ENCODE peak calls at places on chromosomes 16 and 17, in ten cellular contexts. One of them, this sample, is unnamed.

GRCh38 chr16:53893731-53894435 is 189.9 kb downstream of the FTO start:
- DNase-seq in mammary epithelial cell: peak
- DNase-seq in tibial artery: no peak
- DNase-seq in astrocyte of the cerebellum: peak
- DNase-seq in fibroblast of pulmonary artery: peak
- DNase-seq in upper lobe of right lung: no peak
- DNase-seq in foreskin fibroblast: peak
- DNase-seq in pancreas: no peak
- DNase-seq in PC-3: peak
- DNase-seq in brain microvascular endothelial cell: peak
- DNase-seq in this sample: peak

GRCh38 chr17:73533127-73533526 is 111.1 kb downstream of the SDK2 start:
- DNase-seq in mammary epithelial cell: no peak
- DNase-seq in tibial artery: no peak
- DNase-seq in astrocyte of the cerebellum: no peak
- DNase-seq in fibroblast of pulmonary artery: no peak
- DNase-seq in upper lobe of right lung: no peak
- DNase-seq in foreskin fibroblast: no peak
- DNase-seq in pancreas: no peak
- DNase-seq in PC-3: no peak
- DNase-seq in brain microvascular endothelial cell: no peak
- DNase-seq in this sample: no peak

GRCh38 chr17:19346351-19347255 is 15.9 kb downstream of the B9D1 start:
- DNase-seq in mammary epithelial cell: peak
- DNase-seq in tibial artery: peak
- DNase-seq in astrocyte of the cerebellum: peak
- DNase-seq in fibroblast of pulmonary artery: peak
- DNase-seq in upper lobe of right lung: peak
- DNase-seq in foreskin fibroblast: peak
- DNase-seq in pancreas: no peak
- DNase-seq in PC-3: peak
- DNase-seq in brain microvascular endothelial cell: peak
- DNase-seq in this sample: peak

GRCh38 chr17:37037590-37038155 is 88.9 kb downstream of the AATF start:
- DNase-seq in mammary epithelial cell: no peak
- DNase-seq in tibial artery: no peak
- DNase-seq in astrocyte of the cerebellum: no peak
- DNase-seq in fibroblast of pulmonary artery: no peak
- DNase-seq in upper lobe of right lung: no peak
- DNase-seq in foreskin fibroblast: no peak
- DNase-seq in pancreas: no peak
- DNase-seq in PC-3: no peak
- DNase-seq in brain microvascular endothelial cell: no peak
- DNase-seq in this sample: no peak

GRCh38 chr16:9013508-9013864 is 49.8 kb upstream of the USP7 start:
- DNase-seq in mammary epithelial cell: no peak
- DNase-seq in tibial artery: no peak
- DNase-seq in astrocyte of the cerebellum: no peak
- DNase-seq in fibroblast of pulmonary artery: no peak
- DNase-seq in upper lobe of right lung: no peak
- DNase-seq in foreskin fibroblast: no peak
- DNase-seq in pancreas: no peak
- DNase-seq in PC-3: no peak
- DNase-seq in brain microvascular endothelial cell: no peak
- DNase-seq in this sample: no peak

GRCh38 chr17:18888766-18889290 is 30.9 kb downstream of the PRPSAP2 start:
- DNase-seq in mammary epithelial cell: no peak
- DNase-seq in tibial artery: no peak
- DNase-seq in astrocyte of the cerebellum: no peak
- DNase-seq in fibroblast of pulmonary artery: no peak
- DNase-seq in upper lobe of right lung: no peak
- DNase-seq in foreskin fibroblast: no peak
- DNase-seq in pancreas: no peak
- DNase-seq in PC-3: no peak
- DNase-seq in brain microvascular endothelial cell: no peak
- DNase-seq in this sample: no peak

GRCh38 chr16:83803811-83804210 is 4.0 kb upstream of the HSBP1 start:
- DNase-seq in mammary epithelial cell: no peak
- DNase-seq in tibial artery: no peak
- DNase-seq in astrocyte of the cerebellum: no peak
- DNase-seq in fibroblast of pulmonary artery: no peak
- DNase-seq in upper lobe of right lung: no peak
- DNase-seq in foreskin fibroblast: no peak
- DNase-seq in pancreas: no peak
- DNase-seq in PC-3: peak
- DNase-seq in brain microvascular endothelial cell: no peak
- DNase-seq in this sample: no peak

GRCh38 chr17:28849281-28849680 is 5.5 kb upstream of the ERAL1 start:
- DNase-seq in mammary epithelial cell: no peak
- DNase-seq in tibial artery: no peak
- DNase-seq in astrocyte of the cerebellum: no peak
- DNase-seq in fibroblast of pulmonary artery: no peak
- DNase-seq in upper lobe of right lung: no peak
- DNase-seq in foreskin fibroblast: no peak
- DNase-seq in pancreas: no peak
- DNase-seq in PC-3: no peak
- DNase-seq in brain microvascular endothelial cell: no peak
- DNase-seq in this sample: no peak

GRCh38 chr16:8878523-8878911 is 3.6 kb upstream of the LITAFD start:
- DNase-seq in mammary epithelial cell: peak
- DNase-seq in tibial artery: no peak
- DNase-seq in astrocyte of the cerebellum: no peak
- DNase-seq in fibroblast of pulmonary artery: peak
- DNase-seq in upper lobe of right lung: no peak
- DNase-seq in foreskin fibroblast: peak
- DNase-seq in pancreas: no peak
- DNase-seq in PC-3: peak
- DNase-seq in brain microvascular endothelial cell: peak
- DNase-seq in this sample: no peak

GRCh38 chr17:7955414-7956042 is 23.5 kb downstream of the CNTROB start:
- DNase-seq in mammary epithelial cell: no peak
- DNase-seq in tibial artery: no peak
- DNase-seq in astrocyte of the cerebellum: no peak
- DNase-seq in fibroblast of pulmonary artery: peak
- DNase-seq in upper lobe of right lung: no peak
- DNase-seq in foreskin fibroblast: no peak
- DNase-seq in pancreas: no peak
- DNase-seq in PC-3: no peak
- DNase-seq in brain microvascular endothelial cell: no peak
- DNase-seq in this sample: no peak

GRCh38 chr16:81437860-81438259 is 6.7 kb upstream of the CMIP start:
- DNase-seq in mammary epithelial cell: no peak
- DNase-seq in tibial artery: no peak
- DNase-seq in astrocyte of the cerebellum: no peak
- DNase-seq in fibroblast of pulmonary artery: no peak
- DNase-seq in upper lobe of right lung: no peak
- DNase-seq in foreskin fibroblast: no peak
- DNase-seq in pancreas: no peak
- DNase-seq in PC-3: peak
- DNase-seq in brain microvascular endothelial cell: no peak
- DNase-seq in this sample: no peak

GRCh38 chr17:30321314-30321713 is 12.5 kb downstream of the TMIGD1 start:
- DNase-seq in mammary epithelial cell: no peak
- DNase-seq in tibial artery: no peak
- DNase-seq in astrocyte of the cerebellum: no peak
- DNase-seq in fibroblast of pulmonary artery: no peak
- DNase-seq in upper lobe of right lung: no peak
- DNase-seq in foreskin fibroblast: no peak
- DNase-seq in pancreas: no peak
- DNase-seq in PC-3: peak
- DNase-seq in brain microvascular endothelial cell: no peak
- DNase-seq in this sample: no peak

GRCh38 chr16:50616386-50616785 is 64.7 kb downstream of the SNX20 start:
- DNase-seq in mammary epithelial cell: no peak
- DNase-seq in tibial artery: no peak
- DNase-seq in astrocyte of the cerebellum: no peak
- DNase-seq in fibroblast of pulmonary artery: peak
- DNase-seq in upper lobe of right lung: no peak
- DNase-seq in foreskin fibroblast: no peak
- DNase-seq in pancreas: no peak
- DNase-seq in PC-3: no peak
- DNase-seq in brain microvascular endothelial cell: no peak
- DNase-seq in this sample: no peak

GRCh38 chr17:7293821-7294613 is 422 bp downstream of the YBX2 start:
- DNase-seq in mammary epithelial cell: no peak
- DNase-seq in tibial artery: peak
- DNase-seq in astrocyte of the cerebellum: no peak
- DNase-seq in fibroblast of pulmonary artery: no peak
- DNase-seq in upper lobe of right lung: peak
- DNase-seq in foreskin fibroblast: no peak
- DNase-seq in pancreas: peak
- DNase-seq in PC-3: no peak
- DNase-seq in brain microvascular endothelial cell: no peak
- DNase-seq in this sample: no peak

GRCh38 chr17:35541434-35541833 is 4.0 kb upstream of the SLFN12L start:
- DNase-seq in mammary epithelial cell: no peak
- DNase-seq in tibial artery: no peak
- DNase-seq in astrocyte of the cerebellum: no peak
- DNase-seq in fibroblast of pulmonary artery: no peak
- DNase-seq in upper lobe of right lung: no peak
- DNase-seq in foreskin fibroblast: no peak
- DNase-seq in pancreas: no peak
- DNase-seq in PC-3: no peak
- DNase-seq in brain microvascular endothelial cell: no peak
- DNase-seq in this sample: no peak
- H3K4me3 ChIP-seq in mammary epithelial cell: no peak
- H3K4me3 ChIP-seq in tibial artery: no peak
- H3K4me3 ChIP-seq in astrocyte of the cerebellum: no peak
- H3K4me3 ChIP-seq in fibroblast of pulmonary artery: no peak
- H3K4me3 ChIP-seq in upper lobe of right lung: peak
- H3K4me3 ChIP-seq in foreskin fibroblast: no peak
- H3K4me3 ChIP-seq in pancreas: no peak
- H3K4me3 ChIP-seq in PC-3: peak
- H3K4me3 ChIP-seq in brain microvascular endothelial cell: no peak
- H3K4me3 ChIP-seq in this sample: no peak

GRCh38 chr17:17425591-17425990 is 51.2 kb upstream of the MED9 start:
- DNase-seq in mammary epithelial cell: no peak
- DNase-seq in tibial artery: no peak
- DNase-seq in astrocyte of the cerebellum: no peak
- DNase-seq in fibroblast of pulmonary artery: peak
- DNase-seq in upper lobe of right lung: no peak
- DNase-seq in foreskin fibroblast: no peak
- DNase-seq in pancreas: no peak
- DNase-seq in PC-3: peak
- DNase-seq in brain microvascular endothelial cell: no peak
- DNase-seq in this sample: no peak

GRCh38 chr17:17424552-17424951 is 52.2 kb upstream of the MED9 start:
- DNase-seq in mammary epithelial cell: no peak
- DNase-seq in tibial artery: no peak
- DNase-seq in astrocyte of the cerebellum: no peak
- DNase-seq in fibroblast of pulmonary artery: no peak
- DNase-seq in upper lobe of right lung: no peak
- DNase-seq in foreskin fibroblast: no peak
- DNase-seq in pancreas: no peak
- DNase-seq in PC-3: no peak
- DNase-seq in brain microvascular endothelial cell: no peak
- DNase-seq in this sample: no peak

GRCh38 chr17:17426184-17426583 is 50.6 kb upstream of the MED9 start:
- DNase-seq in mammary epithelial cell: no peak
- DNase-seq in tibial artery: no peak
- DNase-seq in astrocyte of the cerebellum: no peak
- DNase-seq in fibroblast of pulmonary artery: no peak
- DNase-seq in upper lobe of right lung: no peak
- DNase-seq in foreskin fibroblast: no peak
- DNase-seq in pancreas: no peak
- DNase-seq in PC-3: no peak
- DNase-seq in brain microvascular endothelial cell: no peak
- DNase-seq in this sample: no peak

GRCh38 chr17:17423656-17424055 is 53.1 kb upstream of the MED9 start:
- DNase-seq in mammary epithelial cell: no peak
- DNase-seq in tibial artery: peak
- DNase-seq in astrocyte of the cerebellum: no peak
- DNase-seq in fibroblast of pulmonary artery: no peak
- DNase-seq in upper lobe of right lung: no peak
- DNase-seq in foreskin fibroblast: no peak
- DNase-seq in pancreas: no peak
- DNase-seq in PC-3: no peak
- DNase-seq in brain microvascular endothelial cell: no peak
- DNase-seq in this sample: no peak

GRCh38 chr17:17425005-17425404 is 51.8 kb upstream of the MED9 start:
- DNase-seq in mammary epithelial cell: no peak
- DNase-seq in tibial artery: no peak
- DNase-seq in astrocyte of the cerebellum: no peak
- DNase-seq in fibroblast of pulmonary artery: no peak
- DNase-seq in upper lobe of right lung: peak
- DNase-seq in foreskin fibroblast: no peak
- DNase-seq in pancreas: no peak
- DNase-seq in PC-3: no peak
- DNase-seq in brain microvascular endothelial cell: no peak
- DNase-seq in this sample: no peak
- TF ChIP-seq CTCF in mammary epithelial cell: no peak
- TF ChIP-seq CTCF in tibial artery: no peak
- TF ChIP-seq CTCF in astrocyte of the cerebellum: no peak
- TF ChIP-seq CTCF in fibroblast of pulmonary artery: no peak
- TF ChIP-seq CTCF in upper lobe of right lung: no peak
- TF ChIP-seq CTCF in foreskin fibroblast: no peak
- TF ChIP-seq CTCF in pancreas: no peak
- TF ChIP-seq CTCF in PC-3: no peak
- TF ChIP-seq CTCF in brain microvascular endothelial cell: no peak
- TF ChIP-seq CTCF in this sample: no peak

GRCh38 chr16:13956635-13957196 is 36.8 kb downstream of the ERCC4 start:
- DNase-seq in mammary epithelial cell: no peak
- DNase-seq in tibial artery: no peak
- DNase-seq in astrocyte of the cerebellum: no peak
- DNase-seq in fibroblast of pulmonary artery: no peak
- DNase-seq in upper lobe of right lung: no peak
- DNase-seq in foreskin fibroblast: no peak
- DNase-seq in pancreas: no peak
- DNase-seq in PC-3: no peak
- DNase-seq in brain microvascular endothelial cell: no peak
- DNase-seq in this sample: no peak
- H3K4me3 ChIP-seq in mammary epithelial cell: no peak
- H3K4me3 ChIP-seq in tibial artery: peak
- H3K4me3 ChIP-seq in astrocyte of the cerebellum: peak
- H3K4me3 ChIP-seq in fibroblast of pulmonary artery: peak
- H3K4me3 ChIP-seq in upper lobe of right lung: peak
- H3K4me3 ChIP-seq in foreskin fibroblast: peak
- H3K4me3 ChIP-seq in pancreas: no peak
- H3K4me3 ChIP-seq in PC-3: peak
- H3K4me3 ChIP-seq in brain microvascular endothelial cell: no peak
- H3K4me3 ChIP-seq in this sample: peak

DNA sequence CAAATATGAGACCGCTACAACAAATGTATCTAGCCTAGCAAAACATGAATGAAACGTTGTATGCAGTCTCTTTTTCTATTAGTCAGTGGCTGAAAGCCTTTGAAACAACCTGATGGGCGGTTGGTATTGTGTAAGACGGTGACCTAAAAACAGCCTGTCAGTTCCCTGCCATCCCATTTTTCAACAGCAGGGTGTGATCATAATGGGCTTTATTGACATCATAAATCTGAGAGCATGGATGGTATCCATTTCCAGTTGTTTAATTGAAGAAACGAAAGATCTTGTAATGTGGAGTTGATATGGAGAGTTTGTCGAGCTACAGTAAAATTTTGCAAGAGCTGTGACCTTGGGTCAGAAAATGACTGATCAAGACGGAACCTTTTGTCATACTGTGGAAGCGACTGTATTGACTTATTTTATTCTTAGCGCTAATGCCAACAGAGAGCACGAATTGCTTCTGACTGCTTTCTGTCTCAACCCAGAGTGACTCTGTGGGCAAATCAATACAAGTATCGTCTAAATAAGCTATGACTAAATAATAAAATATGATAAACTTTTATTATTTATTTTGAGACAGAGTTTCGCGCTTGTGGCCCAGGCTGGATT is 12.3 kb upstream of the MEIOB start:
- DNase-seq in mammary epithelial cell: no peak
- DNase-seq in tibial artery: no peak
- DNase-seq in astrocyte of the cerebellum: no peak
- DNase-seq in fibroblast of pulmonary artery: peak
- DNase-seq in upper lobe of right lung: no peak
- DNase-seq in foreskin fibroblast: peak
- DNase-seq in pancreas: peak
- DNase-seq in PC-3: peak
- DNase-seq in brain microvascular endothelial cell: peak
- DNase-seq in this sample: no peak
- TF ChIP-seq CTCF in mammary epithelial cell: peak
- TF ChIP-seq CTCF in tibial artery: no peak
- TF ChIP-seq CTCF in astrocyte of the cerebellum: no peak
- TF ChIP-seq CTCF in fibroblast of pulmonary artery: peak
- TF ChIP-seq CTCF in upper lobe of right lung: no peak
- TF ChIP-seq CTCF in foreskin fibroblast: peak
- TF ChIP-seq CTCF in pancreas: no peak
- TF ChIP-seq CTCF in PC-3: peak
- TF ChIP-seq CTCF in brain microvascular endothelial cell: peak
- TF ChIP-seq CTCF in this sample: peak